ENCODE peak calls at places on chromosomes 11 and 22, in nine cellular contexts. K is GM12865; W is fibroblast of mammary gland; S is spleen; F is HCT116; N is foreskin fibroblast; G is AG10803; Y is Jurkat, Clone E6-1; Z is heart right ventricle. Q is an unnamed sample.

GRCh38 chr11:70660059-70660888 is 261.9 kb downstream of the CTTN start:
- DNase-seq in K (no peak), W (no peak), S (no peak), F (no peak), N (no peak), G (no peak), Y (no peak), Z (no peak), Q (no peak)

GRCh38 chr11:113728814-113729213 is 22.7 kb upstream of the TMPRSS5 start:
- DNase-seq in K (no peak), W (no peak), S (no peak), F (no peak), N (no peak), G (no peak), Y (no peak), Z (no peak), Q (no peak)

GRCh38 chr11:68461284-68461861 is 821 bp downstream of the PPP6R3 start:
- DNase-seq in K (peak; percentile 45), W (no peak), S (peak; percentile 25), F (no peak), N (peak; percentile 44), G (no peak), Y (peak; percentile 60), Z (no peak), Q (peak; percentile 57)

GRCh38 chr11:94706211-94706610 is 61.9 kb upstream of the AMOTL1 start:
- DNase-seq in K (no peak), W (peak; percentile 51), S (no peak), F (no peak), N (peak; percentile 38), G (peak; percentile 46), Y (no peak), Z (no peak), Q (no peak)

GRCh38 chr11:10725114-10725906 is 25.7 kb upstream of the CTR9 start:
- DNase-seq in K (no peak), W (peak; percentile 92), S (no peak), F (peak; percentile 79), N (peak; percentile 64), G (peak; percentile 86), Y (peak; percentile 88), Z (no peak), Q (peak; percentile 52)

GRCh38 chr11:84089072-84090057 is 803.2 kb upstream of the CCDC90B start:
- DNase-seq in K (no peak), W (no peak), S (no peak), F (no peak), N (no peak), G (no peak), Y (no peak), Z (no peak), Q (no peak)

GRCh38 chr11:57276857-57277505 is 39.9 kb upstream of the APLNR start:
- DNase-seq in K (no peak), W (peak; percentile 15), S (no peak), F (no peak), N (no peak), G (no peak), Y (no peak), Z (no peak), Q (peak; percentile 61)

GRCh38 chr22:50403701-50404101 is 60.6 kb downstream of the PPP6R2 start:
- DNase-seq in K (no peak), W (no peak), S (peak; percentile 83), F (no peak), N (peak; percentile 36), G (no peak), Y (no peak), Z (peak; percentile 69), Q (peak; percentile 14)

GRCh38 chr11:134763030-134763388 is 351.0 kb upstream of the B3GAT1 start:
- DNase-seq in K (no peak), W (no peak), S (no peak), F (no peak), N (no peak), G (no peak), Y (no peak), Z (no peak), Q (no peak)

GRCh38 chr22:23207786-23208325 is 27.5 kb downstream of the BCR start:
- DNase-seq in K (peak; percentile 20), W (no peak), S (peak; percentile 72), F (no peak), N (no peak), G (no peak), Y (no peak), Z (no peak), Q (no peak)

DNA sequence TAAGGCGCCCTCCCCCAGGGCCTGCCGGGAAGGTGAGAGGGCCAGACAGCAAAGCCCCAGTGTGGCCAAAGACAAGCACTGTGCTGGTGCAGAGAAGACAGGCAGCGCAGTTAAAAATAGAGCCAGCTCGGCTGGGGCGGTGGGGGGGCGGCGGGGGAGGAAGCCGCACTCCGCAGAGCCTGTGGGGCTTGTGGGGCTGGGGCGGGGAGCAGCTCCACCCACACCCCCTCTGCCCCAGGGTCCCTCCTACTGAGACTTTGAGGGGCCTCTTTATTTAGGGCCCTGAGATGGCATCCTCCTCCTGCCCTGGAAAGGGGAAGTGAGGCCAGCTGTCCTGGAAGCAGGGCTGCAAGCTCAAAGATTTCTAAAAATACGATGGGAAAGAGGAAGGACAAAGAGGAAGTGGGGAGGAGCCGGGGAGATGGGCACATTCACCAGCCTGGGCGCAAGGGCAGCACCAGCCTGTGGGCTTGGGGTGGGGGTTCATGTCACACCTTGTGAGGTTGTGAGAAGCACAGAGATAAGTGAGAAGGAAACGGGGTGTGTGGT is 2.6 kb downstream of the CYTH4 start:
- DNase-seq in K (peak; percentile 64), W (no peak), S (peak; percentile 94), F (no peak), N (peak; percentile 34), G (no peak), Y (no peak), Z (peak; percentile 49), Q (no peak)
- H3K4me3 ChIP-seq in K (peak overlapping the region; percentile 70), W (no peak overlapping the region), S (peak overlapping the region; percentile 65), F (no peak overlapping the region), N (no peak overlapping the region), G (no peak overlapping the region), Y (peak overlapping the region; percentile 35), Z (peak overlapping the region; percentile 36), Q (no peak overlapping the region)

GRCh38 chr11:118265954-118266353 is 1.9 kb upstream of the MPZL2 start:
- DNase-seq in K (no peak), W (no peak), S (no peak), F (no peak), N (no peak), G (no peak), Y (no peak), Z (peak; percentile 18), Q (no peak)

GRCh38 chr11:118267486-118267885 is 3.4 kb upstream of the MPZL2 start:
- DNase-seq in K (no peak), W (no peak), S (no peak), F (no peak), N (no peak), G (no peak), Y (no peak), Z (no peak), Q (no peak)

GRCh38 chr11:118263109-118263508 is 988 bp downstream of the MPZL2 start:
- DNase-seq in K (no peak), W (no peak), S (no peak), F (no peak), N (no peak), G (no peak), Y (no peak), Z (no peak), Q (no peak)

GRCh38 chr11:118264568-118265470 is 722 bp upstream of the MPZL2 start:
- DNase-seq in K (no peak), W (no peak), S (no peak), F (no peak), N (no peak), G (no peak), Y (no peak), Z (no peak), Q (no peak)

DNA sequence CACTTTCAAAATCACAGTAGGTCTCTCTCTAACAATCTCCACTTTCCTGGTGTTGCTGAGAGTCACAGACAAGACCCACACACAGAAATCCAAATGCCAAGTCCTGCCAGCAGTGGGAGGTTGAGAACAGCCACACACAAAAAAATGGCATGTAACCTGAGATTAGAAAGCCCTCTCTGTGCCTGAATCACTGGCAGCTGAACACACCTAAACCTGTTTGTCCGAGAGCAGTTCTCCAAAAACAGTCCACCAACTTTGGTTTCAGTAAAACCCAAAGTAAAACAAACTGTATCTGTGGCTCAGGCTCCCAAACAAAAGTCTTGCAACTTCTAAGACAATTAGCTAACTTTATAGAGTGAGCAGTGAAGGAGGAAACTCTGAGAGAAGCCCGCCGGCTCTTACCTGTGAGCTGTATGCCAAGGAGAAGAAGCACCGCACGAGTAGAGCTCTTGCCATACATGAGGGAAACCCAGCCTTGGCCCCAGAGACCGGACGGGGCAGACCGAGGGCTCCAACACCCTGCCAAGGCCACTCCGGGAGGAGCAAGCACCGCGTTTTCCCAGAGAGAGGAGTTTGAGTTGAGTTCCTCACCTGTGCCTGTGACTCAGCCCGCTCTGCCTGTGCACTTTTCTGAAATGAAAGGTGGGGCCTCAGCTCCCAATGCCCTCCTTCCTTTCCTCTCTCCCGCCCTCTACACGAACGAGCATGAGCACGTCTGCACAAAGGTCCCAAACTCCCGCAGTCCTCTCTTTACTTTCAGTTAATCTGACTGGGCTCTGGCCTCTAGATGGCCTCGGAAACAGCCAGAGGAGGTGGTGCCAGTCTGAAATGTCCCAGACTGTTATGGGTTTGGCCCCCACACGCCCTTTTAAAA is at the start of gene MPZL2:
- DNase-seq in K (no peak), W (no peak), S (peak; percentile 77), F (peak; percentile 65), N (peak; percentile 10), G (no peak), Y (no peak), Z (no peak), Q (no peak)
- H3K4me3 ChIP-seq in K (peak within 1 kb of the TSS; percentile 1), W (no peak within 1 kb of the TSS), S (peak within 1 kb of the TSS; percentile 32), F (peak within 1 kb of the TSS; percentile 64), N (no peak within 1 kb of the TSS), G (no peak within 1 kb of the TSS), Y (no peak within 1 kb of the TSS), Z (peak within 1 kb of the TSS; percentile 49), Q (peak within 1 kb of the TSS; percentile 22)

GRCh38 chr22:19756288-19757128 is 4.1 kb upstream of the TBX1 start:
- DNase-seq in K (peak; percentile 62), W (no peak), S (peak; percentile 89), F (peak; percentile 34), N (peak; percentile 48), G (no peak), Y (peak; percentile 54), Z (peak; percentile 59), Q (peak; percentile 42)
- H3K4me3 ChIP-seq in K (no peak overlapping the region), W (no peak overlapping the region), S (peak overlapping the region; percentile 33), F (peak overlapping the region; percentile 53), N (no peak overlapping the region), G (peak overlapping the region; percentile 29), Y (peak overlapping the region; percentile 40), Z (peak overlapping the region; percentile 37), Q (no peak overlapping the region)

GRCh38 chr11:102121329-102121728 is 11.1 kb downstream of the YAP1 start:
- DNase-seq in K (no peak), W (no peak), S (no peak), F (no peak), N (peak; percentile 32), G (peak; percentile 44), Y (no peak), Z (no peak), Q (peak; percentile 52)
- H3K4me3 ChIP-seq in K (no peak overlapping the region), W (no peak overlapping the region), S (no peak overlapping the region), F (no peak overlapping the region), N (no peak overlapping the region), G (no peak overlapping the region), Y (no peak overlapping the region), Z (no peak overlapping the region), Q (no peak overlapping the region)

GRCh38 chr11:66314186-66314501 is 2.7 kb downstream of the CD248 start:
- DNase-seq in K (no peak), W (no peak), S (no peak), F (no peak), N (no peak), G (no peak), Y (no peak), Z (no peak), Q (no peak)
- H3K4me3 ChIP-seq in K (no peak overlapping the region), W (peak overlapping the region; percentile 63), S (no peak overlapping the region), F (no peak overlapping the region), N (peak overlapping the region; percentile 94), G (peak overlapping the region; percentile 93), Y (no peak overlapping the region), Z (peak overlapping the region; percentile 76), Q (peak overlapping the region; percentile 91)